ENCODE peak calls at places on chromosomes 1 and 21, in five cellular contexts. Q is hepatocyte; R is stimulated activated CD4-positive, alpha-beta T cell treated with anti-CD3 and anti-CD28 coated beads, Interleukin-2, amount 100 ng/mL, for 24 hours; I is NCI-H1092 treated with DMSO at 0.1 percent for 48 hours; W is EL. N is an unnamed sample.

GRCh38 chr1:65050735-65051134 is 84.4 kb upstream of the JAK1 start:
- DNase-seq in Q (no peak), R (no peak), I (peak), W (no peak), N (no peak)

GRCh38 chr1:30505853-30506784 is 217.3 kb downstream of the MATN1 start:
- DNase-seq in Q (no peak), R (no peak), I (no peak), W (no peak), N (no peak)

GRCh38 chr1:98028800-98029199 is 108.0 kb upstream of the DPYD start:
- DNase-seq in Q (no peak), R (no peak), I (no peak), W (peak), N (no peak)

GRCh38 chr1:3530086-3530930 is 75.8 kb downstream of the ARHGEF16 start:
- DNase-seq in Q (peak), R (no peak), I (no peak), W (peak), N (peak)

GRCh38 chr1:214707306-214708087 is 104.5 kb downstream of the CENPF start:
- DNase-seq in Q (peak), R (no peak), I (no peak), W (no peak), N (peak)

GRCh38 chr1:205084360-205084759 is at the start of gene TMEM81:
- DNase-seq in Q (no peak), R (no peak), I (no peak), W (no peak), N (no peak)

GRCh38 chr1:214990619-214991018 is 91.9 kb upstream of the KCNK2 start:
- DNase-seq in Q (no peak), R (no peak), I (no peak), W (peak), N (peak)

GRCh38 chr21:36388835-36389234 is 3.6 kb downstream of the CHAF1B start:
- DNase-seq in Q (peak), R (no peak), I (no peak), W (no peak), N (peak)

GRCh38 chr1:185207980-185208602 is 51.1 kb downstream of the SWT1 start:
- DNase-seq in Q (no peak), R (no peak), I (no peak), W (no peak), N (peak)

GRCh38 chr1:88189525-88189924 is 494.5 kb upstream of the PKN2 start:
- DNase-seq in Q (no peak), R (no peak), I (no peak), W (no peak), N (no peak)

GRCh38 chr1:81398041-81398440 is 402.7 kb upstream of the ADGRL2 start:
- DNase-seq in Q (no peak), R (no peak), I (no peak), W (no peak), N (no peak)

GRCh38 chr1:157496121-157496526 is 56.2 kb downstream of the FCRL5 start:
- DNase-seq in Q (peak), R (peak), I (peak), W (peak), N (peak)

GRCh38 chr21:20997308-20997632 is 939 bp upstream of the NCAM2 start:
- DNase-seq in Q (peak), R (no peak), I (no peak), W (no peak), N (no peak)

GRCh38 chr1:2384130-2384860 is 7.1 kb downstream of the MORN1 start:
- DNase-seq in Q (no peak), R (no peak), I (no peak), W (no peak), N (no peak)

GRCh38 chr21:28444567-28444966 is 548.1 kb downstream of the LTN1 start:
- DNase-seq in Q (no peak), R (no peak), I (no peak), W (no peak), N (peak)

GRCh38 chr1:36516372-36517018 is 33.8 kb upstream of the CSF3R start:
- DNase-seq in Q (peak), R (peak), I (peak), W (peak), N (peak)

GRCh38 chr1:232179896-232180760 is 449.8 kb downstream of the SIPA1L2 start:
- DNase-seq in Q (no peak), R (no peak), I (no peak), W (no peak), N (peak)

GRCh38 chr1:156836041-156836654 is 19.5 kb upstream of the SH2D2A start:
- DNase-seq in Q (no peak), R (peak), I (no peak), W (no peak), N (no peak)

GRCh38 chr1:87495147-87495546 is 166.5 kb downstream of the LMO4 start:
- DNase-seq in Q (no peak), R (no peak), I (no peak), W (no peak), N (no peak)

GRCh38 chr21:34886554-34887385 is 162.3 kb downstream of the RUNX1 start:
- DNase-seq in Q (peak), R (peak), I (no peak), W (no peak), N (peak)

GRCh38 chr1:224205438-224205840 is 22.4 kb downstream of the DEGS1 start:
- DNase-seq in Q (peak), R (peak), I (no peak), W (peak), N (peak)

GRCh38 chr1:208007938-208008342 is 97.0 kb upstream of the CD34 start:
- DNase-seq in Q (no peak), R (no peak), I (no peak), W (peak), N (peak)

GRCh38 chr1:46529031-46529630 is 22.3 kb downstream of the KNCN start:
- DNase-seq in Q (no peak), R (no peak), I (no peak), W (no peak), N (no peak)

GRCh38 chr1:212971312-212971711 is 21.0 kb downstream of the VASH2 start:
- DNase-seq in Q (no peak), R (no peak), I (no peak), W (no peak), N (no peak)

GRCh38 chr1:75316230-75316629 is 182.0 kb downstream of the LHX8 start:
- DNase-seq in Q (no peak), R (no peak), I (no peak), W (no peak), N (no peak)

GRCh38 chr1:217660353-217661062 is 29.4 kb downstream of the SPATA17 start:
- DNase-seq in Q (peak), R (no peak), I (peak), W (peak), N (peak)

N was measured in GM23248.